ENCODE peak calls at places on chromosomes 5 and 9, in seven cellular contexts. C is left ventricle myocardium inferior, X is NCI-H187, U is lower lobe of right lung, O is fibroblast of pulmonary artery, B is NCI-H1417, I is ELR. K is an unnamed sample.

GRCh38 chr9:120909904-120910303 is 16.7 kb downstream of the TRAF1 start:
- DNase-seq in C (no peak), X (no peak), U (no peak), O (no peak), B (no peak), I (peak; percentile 35), K (no peak)

GRCh38 chr5:169637085-169637855 is at the start of gene DOCK2:
- DNase-seq in C (peak; percentile 63), X (no peak), U (peak; percentile 87), O (no peak), B (no peak), I (peak; percentile 24), K (peak; percentile 82)

GRCh38 chr5:177447066-177447610 is 524 bp downstream of the PRR7 start:
- DNase-seq in C (no peak), X (no peak), U (peak; percentile 67), O (peak; percentile 36), B (peak; percentile 82), I (peak; percentile 72), K (peak; percentile 89)

GRCh38 chr5:152405145-152405544 is at the start of gene NMUR2:
- DNase-seq in C (peak; percentile 14), X (no peak), U (no peak), O (no peak), B (peak; percentile 35), I (no peak), K (no peak)

GRCh38 chr9:19946446-19947109 is 157.7 kb upstream of the SLC24A2 start:
- DNase-seq in C (no peak), X (no peak), U (no peak), O (peak; percentile 51), B (peak; percentile 44), I (peak; percentile 56), K (no peak)

GRCh38 chr5:144232285-144232684 is 61.6 kb downstream of the KCTD16 start:
- DNase-seq in C (no peak), X (no peak), U (no peak), O (no peak), B (no peak), I (no peak), K (no peak)

GRCh38 chr5:56055287-56055686 is 60.5 kb upstream of the IL6ST start:
- DNase-seq in C (no peak), X (no peak), U (no peak), O (no peak), B (no peak), I (no peak), K (no peak)

GRCh38 chr5:41649659-41650058 is 139.3 kb upstream of the PLCXD3 start:
- DNase-seq in C (no peak), X (no peak), U (no peak), O (peak; percentile 53), B (peak; percentile 42), I (peak; percentile 3), K (no peak)

GRCh38 chr9:105254226-105254625 is 9.8 kb downstream of the SLC44A1 start:
- DNase-seq in C (no peak), X (no peak), U (no peak), O (no peak), B (no peak), I (no peak), K (no peak)

GRCh38 chr9:37464426-37465248 is 613 bp downstream of the ZBTB5 start:
- DNase-seq in C (peak; percentile 79), X (no peak), U (peak; percentile 89), O (peak; percentile 73), B (peak; percentile 87), I (peak; percentile 78), K (peak; percentile 77)

GRCh38 chr9:101737165-101737704 is 1.2 kb downstream of the GRIN3A start:
- DNase-seq in C (no peak), X (no peak), U (peak; percentile 29), O (no peak), B (no peak), I (no peak), K (no peak)

GRCh38 chr5:37837101-37838032 is 2.5 kb downstream of the GDNF start:
- DNase-seq in C (peak; percentile 71), X (no peak), U (peak; percentile 73), O (peak; percentile 75), B (peak; percentile 44), I (peak; percentile 87), K (peak; percentile 66)

GRCh38 chr5:97628011-97628410 is 445.0 kb upstream of the RIOK2 start:
- DNase-seq in C (no peak), X (no peak), U (no peak), O (no peak), B (peak; percentile 21), I (no peak), K (no peak)

GRCh38 chr5:173490681-173491080 is 125.8 kb downstream of the BOD1 start:
- DNase-seq in C (no peak), X (no peak), U (no peak), O (no peak), B (no peak), I (no peak), K (no peak)